ENCODE peak calls at places on chromosomes 12 and 14, in five cellular contexts. One of them, this sample, is unnamed.

GRCh38 chr12:55694651-55695050 is 13.1 kb downstream of the ITGA7 start:
- DNase-seq in ovary: no peak
- DNase-seq in SJCRH30: no peak
- DNase-seq in IMR-90: no peak
- DNase-seq in tibial artery: no peak
- DNase-seq in this sample: no peak

GRCh38 chr14:53152909-53153701 is at the start of gene DDHD1:
- DNase-seq in ovary: peak
- DNase-seq in tibial artery: peak
- DNase-seq in SJCRH30: peak
- DNase-seq in IMR-90: peak
- DNase-seq in this sample: peak

GRCh38 chr14:38143651-38144505 is 63.8 kb upstream of the SSTR1 start:
- DNase-seq in tibial artery: no peak
- DNase-seq in SJCRH30: peak
- DNase-seq in ovary: no peak
- DNase-seq in IMR-90: peak
- DNase-seq in this sample: no peak

GRCh38 chr14:90487031-90487430 is 90.2 kb downstream of the CALM1 start:
- DNase-seq in SJCRH30: peak
- DNase-seq in IMR-90: no peak
- DNase-seq in tibial artery: no peak
- DNase-seq in ovary: no peak
- DNase-seq in this sample: no peak

GRCh38 chr12:124311292-124312109 is 16.6 kb downstream of the RFLNA start:
- DNase-seq in SJCRH30: peak
- DNase-seq in IMR-90: no peak
- DNase-seq in ovary: no peak
- DNase-seq in tibial artery: no peak
- DNase-seq in this sample: no peak

GRCh38 chr12:57740656-57741412 is 2.3 kb upstream of the AGAP2 start:
- DNase-seq in tibial artery: no peak
- DNase-seq in SJCRH30: peak
- DNase-seq in IMR-90: no peak
- DNase-seq in ovary: no peak
- DNase-seq in this sample: no peak

GRCh38 chr14:23910081-23910875 is 43.3 kb upstream of the DHRS4 start:
- DNase-seq in IMR-90: peak
- DNase-seq in ovary: peak
- DNase-seq in SJCRH30: peak
- DNase-seq in tibial artery: peak
- DNase-seq in this sample: peak

GRCh38 chr12:124509676-124510300 is 57.6 kb downstream of the NCOR2 start:
- DNase-seq in ovary: peak
- DNase-seq in IMR-90: peak
- DNase-seq in SJCRH30: peak
- DNase-seq in tibial artery: peak
- DNase-seq in this sample: peak

GRCh38 chr12:39937119-39937518 is 168.8 kb downstream of the SLC2A13 start:
- DNase-seq in IMR-90: no peak
- DNase-seq in tibial artery: no peak
- DNase-seq in ovary: no peak
- DNase-seq in SJCRH30: no peak
- DNase-seq in this sample: no peak

GRCh38 chr14:49497725-49498348 is 88.3 kb downstream of the RPS29 start:
- DNase-seq in SJCRH30: peak
- DNase-seq in ovary: no peak
- DNase-seq in IMR-90: peak
- DNase-seq in tibial artery: no peak
- DNase-seq in this sample: no peak

GRCh38 chr12:10537721-10538120 is 32.0 kb downstream of the EIF2S3B start:
- DNase-seq in IMR-90: no peak
- DNase-seq in ovary: no peak
- DNase-seq in tibial artery: no peak
- DNase-seq in SJCRH30: no peak
- DNase-seq in this sample: no peak

GRCh38 chr14:54211562-54212308 is 185.1 kb upstream of the CDKN3 start:
- DNase-seq in ovary: no peak
- DNase-seq in IMR-90: peak
- DNase-seq in SJCRH30: no peak
- DNase-seq in tibial artery: no peak
- DNase-seq in this sample: no peak

GRCh38 chr12:23525450-23526072 is 423.9 kb downstream of the SOX5 start:
- DNase-seq in SJCRH30: no peak
- DNase-seq in IMR-90: no peak
- DNase-seq in tibial artery: no peak
- DNase-seq in ovary: no peak
- DNase-seq in this sample: no peak

GRCh38 chr12:106580671-106581508 is 1.9 kb upstream of the RFX4 start:
- DNase-seq in ovary: no peak
- DNase-seq in tibial artery: no peak
- DNase-seq in SJCRH30: no peak
- DNase-seq in IMR-90: no peak
- DNase-seq in this sample: no peak

GRCh38 chr14:55107766-55108554 is 21.1 kb upstream of the LGALS3 start:
- DNase-seq in SJCRH30: peak
- DNase-seq in ovary: peak
- DNase-seq in IMR-90: peak
- DNase-seq in tibial artery: peak
- DNase-seq in this sample: peak

GRCh38 chr12:65962921-65963883 is 138.9 kb downstream of the HMGA2 start:
- DNase-seq in ovary: peak
- DNase-seq in SJCRH30: no peak
- DNase-seq in tibial artery: peak
- DNase-seq in IMR-90: no peak
- DNase-seq in this sample: no peak

GRCh38 chr12:7905071-7905470 is 30.9 kb downstream of the SLC2A3 start:
- DNase-seq in tibial artery: no peak
- DNase-seq in SJCRH30: peak
- DNase-seq in IMR-90: no peak
- DNase-seq in ovary: no peak
- DNase-seq in this sample: no peak

GRCh38 chr12:19804737-19805136 is 365.4 kb downstream of the AEBP2 start:
- DNase-seq in SJCRH30: no peak
- DNase-seq in IMR-90: no peak
- DNase-seq in tibial artery: no peak
- DNase-seq in ovary: no peak
- DNase-seq in this sample: no peak

GRCh38 chr14:51145246-51145645 is 50.3 kb upstream of the TRIM9 start:
- DNase-seq in tibial artery: no peak
- DNase-seq in SJCRH30: no peak
- DNase-seq in ovary: no peak
- DNase-seq in IMR-90: no peak
- DNase-seq in this sample: no peak

GRCh38 chr14:101072945-101073597 is 169.5 kb upstream of the RTL1 start:
- DNase-seq in IMR-90: peak
- DNase-seq in tibial artery: peak
- DNase-seq in SJCRH30: peak
- DNase-seq in ovary: peak
- DNase-seq in this sample: peak

GRCh38 chr12:132647858-132648257 is 29.3 kb downstream of the P2RX2 start:
- DNase-seq in IMR-90: no peak
- DNase-seq in tibial artery: no peak
- DNase-seq in ovary: no peak
- DNase-seq in SJCRH30: no peak
- DNase-seq in this sample: no peak

GRCh38 chr14:65880507-65880906 is 468.0 kb downstream of the FUT8 start:
- DNase-seq in IMR-90: no peak
- DNase-seq in tibial artery: no peak
- DNase-seq in ovary: no peak
- DNase-seq in SJCRH30: no peak
- DNase-seq in this sample: no peak

GRCh38 chr12:57893460-57894353 is 47.2 kb upstream of the CTDSP2 start:
- DNase-seq in ovary: peak
- DNase-seq in tibial artery: peak
- DNase-seq in SJCRH30: peak
- DNase-seq in IMR-90: peak
- DNase-seq in this sample: peak

GRCh38 chr12:31728289-31728916 is 418 bp downstream of the AMN1 start:
- DNase-seq in SJCRH30: no peak
- DNase-seq in tibial artery: peak
- DNase-seq in ovary: no peak
- DNase-seq in IMR-90: no peak
- DNase-seq in this sample: no peak

GRCh38 chr12:54926246-54926645 is 58.3 kb downstream of the TESPA1 start:
- DNase-seq in ovary: no peak
- DNase-seq in tibial artery: no peak
- DNase-seq in IMR-90: no peak
- DNase-seq in SJCRH30: no peak
- DNase-seq in this sample: no peak

GRCh38 chr12:19908825-19909224 is 459.5 kb upstream of the PDE3A start:
- DNase-seq in SJCRH30: no peak
- DNase-seq in tibial artery: no peak
- DNase-seq in ovary: no peak
- DNase-seq in IMR-90: no peak
- DNase-seq in this sample: no peak

GRCh38 chr14:91754185-91754584 is 22.3 kb upstream of the CATSPERB start:
- DNase-seq in SJCRH30: no peak
- DNase-seq in ovary: no peak
- DNase-seq in IMR-90: no peak
- DNase-seq in tibial artery: no peak
- DNase-seq in this sample: no peak

GRCh38 chr14:92646952-92647461 is 101.4 kb downstream of the LGMN start:
- DNase-seq in ovary: peak
- DNase-seq in IMR-90: peak
- DNase-seq in SJCRH30: no peak
- DNase-seq in tibial artery: no peak
- DNase-seq in this sample: no peak

GRCh38 chr14:102523200-102524025 is 13.8 kb upstream of the ANKRD9 start:
- DNase-seq in SJCRH30: peak
- DNase-seq in ovary: no peak
- DNase-seq in IMR-90: no peak
- DNase-seq in tibial artery: no peak
- DNase-seq in this sample: no peak
- H3K4me3 ChIP-seq in SJCRH30: peak
- H3K4me3 ChIP-seq in ovary: peak
- H3K4me3 ChIP-seq in IMR-90: no peak
- H3K4me3 ChIP-seq in tibial artery: no peak
- H3K4me3 ChIP-seq in this sample: peak

DNA sequence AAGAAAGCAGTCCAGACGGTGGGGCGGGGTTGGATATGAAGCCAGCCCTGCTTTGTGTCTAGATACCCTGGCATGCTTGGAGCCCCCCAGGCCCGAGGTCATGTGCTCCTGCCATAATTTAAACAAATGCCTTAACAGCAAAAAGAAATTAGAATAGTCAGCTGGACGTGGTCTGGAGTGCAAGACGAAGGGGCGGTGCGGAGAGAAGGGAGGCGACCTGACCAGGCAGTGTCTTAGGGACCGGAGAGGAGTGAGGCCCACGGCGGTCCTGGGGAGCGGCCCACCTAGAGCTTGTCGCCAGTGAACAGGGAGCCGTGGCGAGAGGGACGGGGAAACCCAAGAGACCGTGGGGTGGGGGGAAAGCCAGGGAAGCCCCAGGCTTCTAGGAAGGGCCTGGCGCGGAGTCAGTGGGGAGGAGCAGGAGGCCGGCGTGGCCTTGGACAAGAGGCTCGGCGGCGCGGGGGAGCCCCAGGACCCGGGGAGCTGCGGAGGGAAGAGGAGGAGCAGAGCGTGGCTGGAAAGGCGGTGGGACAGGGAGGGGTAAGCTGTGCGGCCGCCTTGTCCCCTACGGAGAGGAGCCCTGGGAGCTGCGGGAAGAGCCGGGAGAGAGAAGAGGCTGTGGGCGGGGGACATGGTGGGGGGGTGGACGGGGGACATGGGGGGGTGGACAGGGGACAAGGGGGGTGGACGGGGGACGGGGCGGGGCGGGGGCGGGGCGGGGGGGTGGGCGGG is 118.5 kb upstream of the C14orf180 start:
- DNase-seq in tibial artery: no peak
- DNase-seq in ovary: peak
- DNase-seq in IMR-90: no peak
- DNase-seq in SJCRH30: no peak
- DNase-seq in this sample: peak
- H3K4me3 ChIP-seq in tibial artery: no peak
- H3K4me3 ChIP-seq in ovary: peak
- H3K4me3 ChIP-seq in IMR-90: no peak
- H3K4me3 ChIP-seq in SJCRH30: no peak
- H3K4me3 ChIP-seq in this sample: no peak

DNA sequence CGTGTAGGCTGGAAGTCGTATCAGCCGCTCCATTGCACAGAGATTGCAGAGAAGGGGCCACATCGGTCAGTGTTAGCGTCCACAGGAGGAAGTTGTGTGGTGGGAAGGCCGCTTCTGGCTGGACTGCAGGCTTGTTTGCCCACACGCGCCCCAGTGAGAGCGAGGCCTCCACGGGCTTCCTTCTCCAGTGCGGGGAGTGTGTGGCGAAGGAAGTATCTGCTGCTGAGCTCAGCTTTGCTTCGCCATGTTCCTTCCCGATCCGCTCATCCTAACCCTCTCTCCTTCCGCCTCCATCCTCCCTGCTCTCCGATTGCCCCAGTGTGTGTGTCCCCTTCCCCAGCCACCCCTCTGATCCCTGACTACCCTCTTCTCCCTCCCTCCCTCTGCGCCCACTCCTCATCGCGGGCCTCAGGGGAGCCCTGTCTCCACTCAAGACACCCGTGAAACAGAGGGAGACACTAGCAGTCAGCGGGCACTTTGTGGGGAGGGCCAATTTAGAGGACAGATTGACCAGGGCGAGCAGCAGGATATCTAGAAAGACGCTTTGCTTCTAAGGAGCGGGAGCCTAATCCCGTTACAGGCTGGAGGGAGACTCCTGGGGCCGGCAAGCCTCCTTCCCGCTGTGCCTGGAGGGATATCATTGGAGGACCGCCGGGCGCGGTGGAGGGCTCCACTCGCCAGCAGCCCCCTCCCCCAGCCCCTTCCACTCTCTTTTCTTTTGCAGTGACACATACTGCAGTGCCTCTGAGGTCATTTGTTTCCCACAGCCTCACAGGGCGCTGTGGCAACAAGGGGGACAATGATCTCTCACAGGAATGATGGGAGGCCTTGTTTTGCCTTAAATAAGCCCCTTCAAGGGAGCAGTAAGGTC is 428.8 kb downstream of the ZFP36L1 start:
- DNase-seq in IMR-90: peak
- DNase-seq in tibial artery: peak
- DNase-seq in ovary: no peak
- DNase-seq in SJCRH30: peak
- DNase-seq in this sample: peak
- H3K4me3 ChIP-seq in IMR-90: no peak
- H3K4me3 ChIP-seq in tibial artery: no peak
- H3K4me3 ChIP-seq in ovary: no peak
- H3K4me3 ChIP-seq in SJCRH30: no peak
- H3K4me3 ChIP-seq in this sample: no peak

GRCh38 chr14:104399432-104400155 is 180.0 kb upstream of the C14orf180 start:
- DNase-seq in ovary: no peak
- DNase-seq in SJCRH30: no peak
- DNase-seq in IMR-90: no peak
- DNase-seq in tibial artery: no peak
- DNase-seq in this sample: no peak

GRCh38 chr14:104396682-104397470 is 182.7 kb upstream of the C14orf180 start:
- DNase-seq in ovary: no peak
- DNase-seq in tibial artery: no peak
- DNase-seq in IMR-90: no peak
- DNase-seq in SJCRH30: no peak
- DNase-seq in this sample: no peak

GRCh38 chr14:104395941-104396681 is 183.5 kb upstream of the C14orf180 start:
- DNase-seq in SJCRH30: no peak
- DNase-seq in ovary: no peak
- DNase-seq in IMR-90: no peak
- DNase-seq in tibial artery: peak
- DNase-seq in this sample: peak

GRCh38 chr14:104398656-104399055 is 180.9 kb upstream of the C14orf180 start:
- DNase-seq in tibial artery: peak
- DNase-seq in IMR-90: no peak
- DNase-seq in ovary: no peak
- DNase-seq in SJCRH30: no peak
- DNase-seq in this sample: peak

GRCh38 chr14:104397956-104398355 is 181.6 kb upstream of the C14orf180 start:
- DNase-seq in IMR-90: no peak
- DNase-seq in SJCRH30: no peak
- DNase-seq in tibial artery: no peak
- DNase-seq in ovary: no peak
- DNase-seq in this sample: no peak
- H3K4me3 ChIP-seq in IMR-90: no peak
- H3K4me3 ChIP-seq in SJCRH30: no peak
- H3K4me3 ChIP-seq in tibial artery: no peak
- H3K4me3 ChIP-seq in ovary: no peak
- H3K4me3 ChIP-seq in this sample: no peak